ENCODE peak calls at places on chromosomes 7 and 10, in nine cellular contexts. C is CD8-positive, alpha-beta memory T cell; I is cardiac muscle cell; L is fibroblast of lung; B is CD4-positive, CD25-positive, alpha-beta regulatory T cell; N is spleen; G is PC-3; K is esophagus squamous epithelium; A is stomach. X is an unnamed sample. For H3K4me1, the result is how much of the 10 kb centered on the place peaks cover.

GRCh38 chr10:120539076-120539475 is 82.0 kb downstream of the PLPP4 start:
- DNase-seq in N (no peak), B (no peak), A (no peak), C (no peak), I (peak), G (no peak), K (no peak), L (no peak), X (no peak)

GRCh38 chr7:135707570-135707966 is 20.4 kb downstream of the SLC13A4 start:
- DNase-seq in B (no peak), K (no peak), C (no peak), A (no peak), N (no peak), L (no peak), G (peak), I (no peak), X (no peak)

GRCh38 chr7:37510043-37510634 is 61.5 kb upstream of the ELMO1 start:
- DNase-seq in A (no peak), I (peak), B (peak), C (no peak), K (no peak), G (peak), N (no peak), L (peak), X (no peak)

GRCh38 chr10:72328045-72328828 is 26.5 kb downstream of the DNAJB12 start:
- DNase-seq in K (no peak), L (peak), B (no peak), A (peak), I (peak), N (no peak), G (peak), C (no peak), X (peak)

GRCh38 chr10:4981722-4982471 is 18.7 kb downstream of the AKR1C1 start:
- DNase-seq in G (peak), L (peak), B (peak), K (no peak), I (peak), A (peak), C (no peak), N (no peak), X (no peak)

GRCh38 chr7:102994567-102994966 is 80.0 kb downstream of the FBXL13 start:
- DNase-seq in N (no peak), I (no peak), L (no peak), B (no peak), G (no peak), K (no peak), C (no peak), A (no peak), X (no peak)

GRCh38 chr10:11884706-11885423 is 61.7 kb downstream of the PROSER2 start:
- DNase-seq in I (no peak), B (no peak), K (no peak), A (no peak), L (no peak), C (no peak), N (no peak), G (no peak), X (peak)

GRCh38 chr7:44237696-44238095 is 36.9 kb downstream of the YKT6 start:
- DNase-seq in A (no peak), I (no peak), G (no peak), K (no peak), C (no peak), N (no peak), B (no peak), L (no peak), X (no peak)

GRCh38 chr7:86975914-86976313 is 83.5 kb downstream of the ELAPOR2 start:
- DNase-seq in B (no peak), K (no peak), C (no peak), G (no peak), N (no peak), A (no peak), I (no peak), L (no peak), X (no peak)

GRCh38 chr10:62045765-62046521 is 144.4 kb downstream of the ARID5B start:
- DNase-seq in B (peak), I (no peak), C (no peak), A (no peak), G (peak), N (no peak), L (peak), K (no peak), X (no peak)

GRCh38 chr10:43648392-43649148 is at the start of gene ZNF32:
- DNase-seq in N (peak), G (peak), A (peak), C (peak), B (peak), K (peak), I (peak), L (peak), X (peak)

GRCh38 chr7:98175260-98175604 is 36.0 kb upstream of the BHLHA15 start:
- DNase-seq in B (no peak), L (no peak), C (no peak), G (no peak), I (no peak), K (no peak), N (no peak), A (no peak), X (no peak)

GRCh38 chr10:133159950-133160812 is at the start of gene KNDC1:
- DNase-seq in L (peak), C (no peak), I (peak), B (no peak), A (no peak), K (no peak), N (peak), G (no peak), X (peak)

GRCh38 chr10:102280397-102281015 is 35.2 kb downstream of the GBF1 start:
- DNase-seq in K (no peak), G (no peak), I (peak), C (no peak), B (no peak), L (peak), N (no peak), A (no peak), X (no peak)

GRCh38 chr7:24936121-24936824 is 43.7 kb downstream of the OSBPL3 start:
- DNase-seq in K (no peak), I (no peak), A (no peak), N (no peak), L (no peak), B (no peak), C (no peak), G (peak), X (no peak)

GRCh38 chr7:23004247-23004520 is 9.7 kb downstream of the HYCC1 start:
- DNase-seq in L (no peak), N (no peak), A (no peak), C (no peak), K (no peak), G (no peak), I (no peak), B (no peak), X (no peak)

GRCh38 chr7:128830231-128831177 is at the start of gene FLNC:
- DNase-seq in L (peak), N (peak), I (peak), C (peak), A (peak), K (no peak), B (peak), G (peak), X (peak)

GRCh38 chr7:151644554-151644953 is 124.9 kb upstream of the RHEB start:
- DNase-seq in K (no peak), L (no peak), C (no peak), B (no peak), G (no peak), I (no peak), A (no peak), N (no peak), X (no peak)

GRCh38 chr10:132916421-132916841 is 25.9 kb downstream of the CFAP46 start:
- DNase-seq in K (no peak), C (no peak), B (no peak), G (no peak), I (no peak), A (peak), N (peak), L (no peak), X (peak)

GRCh38 chr10:102384606-102385429 is 10.7 kb upstream of the NFKB2 start:
- DNase-seq in L (peak), K (no peak), B (no peak), A (peak), I (peak), N (peak), G (no peak), C (no peak), X (no peak)

GRCh38 chr10:6770846-6771245 is 190.8 kb upstream of the PRKCQ start:
- DNase-seq in C (no peak), K (no peak), A (no peak), N (no peak), G (no peak), B (no peak), I (no peak), L (peak), X (no peak)

GRCh38 chr7:105769951-105770628 is 106.3 kb downstream of the ATXN7L1 start:
- DNase-seq in G (peak), K (no peak), L (peak), C (no peak), N (peak), I (no peak), A (no peak), B (no peak), X (no peak)

GRCh38 chr7:18565337-18565736 is 69.8 kb downstream of the HDAC9 start:
- DNase-seq in G (no peak), L (peak), N (no peak), A (no peak), K (no peak), B (no peak), I (no peak), C (no peak), X (no peak)

GRCh38 chr10:77925410-77925794 is 1.2 kb downstream of the DLG5 start:
- DNase-seq in I (no peak), C (no peak), A (no peak), N (no peak), K (no peak), G (peak), L (peak), B (no peak), X (no peak)

GRCh38 chr7:91759205-91759863 is 121.2 kb downstream of the MTERF1 start:
- DNase-seq in C (no peak), B (no peak), N (no peak), K (no peak), G (peak), L (peak), A (peak), I (peak), X (peak)

GRCh38 chr10:132850246-132850645 is 64.3 kb upstream of the NKX6-2 start:
- DNase-seq in B (no peak), I (no peak), K (no peak), A (peak), N (peak), L (no peak), G (no peak), C (no peak), X (no peak)

GRCh38 chr10:78688221-78688944 is 380.4 kb upstream of the ZMIZ1 start:
- DNase-seq in C (no peak), I (no peak), N (no peak), K (no peak), A (no peak), L (no peak), G (no peak), B (no peak), X (no peak)

GRCh38 chr10:68151453-68151852 is 42.2 kb downstream of the MYPN start:
- DNase-seq in N (no peak), K (no peak), C (no peak), I (no peak), G (no peak), A (no peak), L (no peak), B (no peak), X (no peak)

GRCh38 chr7:101829374-101829773 is 11.9 kb downstream of the CUX1 start:
- DNase-seq in A (no peak), N (no peak), B (no peak), I (no peak), K (no peak), C (no peak), G (no peak), L (no peak), X (no peak)

GRCh38 chr7:128860158-128861073 is 2.2 kb upstream of the ATP6V1F start:
- DNase-seq in G (no peak), K (no peak), I (no peak), N (no peak), C (no peak), A (no peak), L (peak), B (no peak), X (no peak)

GRCh38 chr10:96719850-96720421 is 378 bp downstream of the PIK3AP1 start:
- DNase-seq in B (peak), I (peak), N (peak), A (peak), C (peak), K (peak), G (peak), L (no peak), X (peak)

GRCh38 chr10:132934953-132935352 is 7.4 kb downstream of the CFAP46 start:
- DNase-seq in L (no peak), B (no peak), K (no peak), G (no peak), C (no peak), I (no peak), A (no peak), N (no peak), X (peak)

DNA sequence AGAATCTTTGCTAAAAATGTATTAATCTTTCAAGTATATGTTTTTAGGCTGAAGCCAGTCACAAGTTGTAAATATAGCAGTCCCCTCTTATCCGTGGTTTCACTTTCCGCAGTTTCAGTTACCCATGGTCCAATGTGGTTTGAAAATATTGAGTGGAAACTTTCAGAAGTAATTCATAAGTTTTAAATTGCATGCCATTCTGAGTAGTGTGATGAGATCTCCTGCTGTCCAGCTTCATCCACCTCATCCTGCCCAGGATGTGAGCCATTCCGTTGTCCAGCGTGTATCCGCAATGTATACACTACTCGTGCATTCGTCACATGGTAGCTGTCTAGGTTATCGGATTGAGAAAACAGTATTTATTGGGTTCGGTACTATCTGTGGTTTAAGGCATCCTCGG is 12.2 kb downstream of the PDCD4 start:
- DNase-seq in N (no peak), A (no peak), I (no peak), K (no peak), C (no peak), B (no peak), G (peak), L (no peak), X (no peak)
- H3K27ac ChIP-seq in N (peak), A (no peak), I (no peak), K (peak), C (no peak), B (peak), G (peak), L (no peak), X (no peak)

GRCh38 chr7:130366561-130366960 is 13.7 kb upstream of the CPA1 start:
- DNase-seq in B (no peak), L (no peak), G (peak), I (no peak), K (no peak), N (peak), A (no peak), C (no peak), X (no peak)
- H3K4me1 ChIP-seq in B (under half), L (under half), G (under half), I (under half), K (under half), N (under half), A (under half), C (under half), X (under half)

DNA sequence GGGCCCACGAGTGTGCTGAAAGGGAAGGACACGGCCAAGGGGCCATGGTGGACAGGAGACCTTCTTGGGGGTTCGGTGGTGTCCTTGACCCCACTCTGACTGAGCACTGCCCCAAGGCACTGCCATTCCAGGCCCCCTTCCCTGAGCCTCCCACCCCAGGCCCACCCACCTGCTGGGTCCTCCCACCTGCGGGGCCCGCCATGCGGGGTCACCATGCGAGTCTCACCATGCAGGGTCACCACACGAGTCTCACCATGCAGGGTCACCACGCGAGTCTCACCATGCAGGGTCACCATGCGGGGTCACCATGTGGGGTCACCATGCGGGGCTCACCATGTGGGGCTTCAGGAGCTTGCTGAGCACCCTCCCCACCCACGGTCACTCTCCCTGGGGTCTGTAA is 76.3 kb downstream of the LHPP start:
- DNase-seq in K (no peak), C (no peak), B (no peak), L (no peak), I (no peak), G (no peak), N (no peak), A (no peak), X (no peak)
- H3K27ac ChIP-seq in K (no peak), C (no peak), B (no peak), L (no peak), I (no peak), G (no peak), N (peak), A (no peak), X (no peak)

DNA sequence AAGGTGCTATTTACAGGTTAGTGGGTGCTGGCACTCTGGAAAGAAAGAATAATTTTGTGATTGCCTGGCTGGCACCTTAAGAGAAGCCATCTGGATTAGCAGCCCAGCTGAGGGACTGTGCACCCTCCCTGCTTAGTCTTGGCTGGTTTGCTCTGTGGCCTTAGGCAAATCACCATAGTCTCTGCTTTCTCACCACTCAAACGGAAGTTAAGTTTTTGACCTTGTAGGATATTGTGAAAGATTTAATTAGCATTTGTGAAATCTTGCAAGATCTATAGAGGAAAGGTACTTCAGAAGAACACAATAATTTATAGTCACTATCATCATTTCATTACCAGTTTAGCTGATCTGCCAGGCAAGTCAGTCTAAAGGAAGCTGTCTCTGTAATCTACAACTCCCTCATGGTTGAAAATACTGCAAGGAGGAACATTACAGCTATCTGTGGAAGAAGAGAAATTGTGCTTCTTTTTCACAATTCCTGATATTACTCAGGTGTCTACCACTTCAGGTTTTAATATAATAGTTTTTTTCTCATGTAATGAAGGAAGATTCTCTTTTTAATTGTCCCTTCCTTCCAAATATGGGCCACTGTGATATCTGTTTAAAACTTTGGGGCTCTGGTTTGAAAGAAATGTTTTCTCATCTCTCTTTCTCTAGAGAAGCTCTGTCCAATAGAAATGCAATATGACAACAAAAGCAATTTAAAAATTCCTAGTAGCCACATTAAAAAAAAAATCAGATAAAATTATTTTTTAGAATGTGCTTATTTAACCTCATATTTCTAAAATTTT is 219.6 kb downstream of the PTEN start:
- DNase-seq in A (no peak), G (no peak), N (no peak), L (no peak), I (no peak), K (no peak), B (no peak), C (no peak), X (no peak)
- H3K4me1 ChIP-seq in A (under half), G (under half), N (half or more), L (under half), I (under half), K (under half), B (under half), C (under half), X (under half)

GRCh38 chr7:19670806-19671205 is 38.0 kb downstream of the POLR1F start:
- DNase-seq in K (no peak), I (no peak), A (no peak), B (no peak), G (no peak), C (no peak), L (no peak), N (no peak), X (no peak)

GRCh38 chr7:19663816-19664531 is 44.9 kb downstream of the POLR1F start:
- DNase-seq in C (no peak), N (no peak), L (no peak), B (peak), K (no peak), G (peak), A (no peak), I (no peak), X (no peak)

DNA sequence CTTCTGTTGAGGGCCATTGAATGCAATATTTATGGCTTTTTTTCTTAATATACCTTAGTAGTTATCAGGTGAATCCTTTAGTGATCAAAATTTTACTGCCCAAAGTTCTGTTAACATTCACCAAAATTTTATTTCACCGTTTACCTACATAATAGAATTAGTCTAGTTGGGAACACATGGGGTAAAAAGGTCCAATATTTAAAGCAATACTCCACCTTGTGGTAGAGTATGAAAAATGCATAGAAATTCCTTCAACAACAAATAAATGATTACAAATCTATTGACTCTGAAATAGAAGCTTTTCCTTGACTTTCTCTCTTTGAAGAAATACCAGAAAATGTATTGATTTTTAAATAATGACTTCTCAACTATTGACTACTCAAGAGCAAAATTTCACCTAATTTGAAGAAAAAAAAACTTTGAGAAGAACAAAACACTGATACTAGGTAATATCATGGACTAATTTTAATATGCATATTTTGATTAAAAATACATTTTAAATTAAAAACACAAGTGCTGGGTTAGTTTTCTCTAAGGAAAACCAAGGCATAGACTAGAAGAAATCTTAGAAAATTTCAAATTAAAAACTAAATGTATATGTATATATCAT is 43.3 kb downstream of the POLR1F start:
- DNase-seq in G (peak), B (peak), C (peak), L (peak), K (no peak), A (no peak), I (peak), N (no peak), X (no peak)
- H3K27ac ChIP-seq in G (no peak), B (no peak), C (no peak), L (no peak), K (no peak), A (no peak), I (no peak), N (no peak), X (no peak)

X was measured in kidney.